ENCODE peak calls at places on chromosomes 3 and 15, in seven cellular contexts. F is brain microvascular endothelial cell, J is psoas muscle, A is Panc1, O is esophagus squamous epithelium, S is fibroblast of mammary gland, X is cardiac fibroblast. K is an unnamed sample.
A peak's percentile ranks its signal among the peaks of the same experiment; 100 is the strongest.

GRCh38 chr15:70036585-70037343 is 61.0 kb downstream of the TLE3 start:
- DNase-seq in J (no peak), A (no peak), S (no peak), O (no peak), X (no peak), F (no peak), K (peak; percentile 68)

GRCh38 chr15:27820232-27820631 is 278.9 kb downstream of the OCA2 start:
- DNase-seq in J (no peak), A (no peak), O (no peak), S (peak; percentile 37), F (peak; percentile 35), X (no peak), K (peak; percentile 31)

GRCh38 chr3:141366285-141367037 is 1.8 kb upstream of the ZBTB38 start:
- DNase-seq in S (peak; percentile 98), F (peak; percentile 92), A (no peak), X (peak; percentile 90), J (no peak), O (no peak), K (peak; percentile 83)

GRCh38 chr3:171049831-171050444 is 23.4 kb upstream of the SLC2A2 start:
- DNase-seq in S (peak; percentile 66), F (peak; percentile 56), O (no peak), A (no peak), J (no peak), X (peak; percentile 77), K (peak; percentile 53)

GRCh38 chr15:69104050-69104750 is 56.2 kb upstream of the GLCE start:
- DNase-seq in X (no peak), J (no peak), F (no peak), O (no peak), A (no peak), S (no peak), K (no peak)

GRCh38 chr15:53530762-53531161 is 228.7 kb downstream of the WDR72 start:
- DNase-seq in S (no peak), X (no peak), J (no peak), A (no peak), O (no peak), F (no peak), K (no peak)

GRCh38 chr3:63625161-63625560 is 27.3 kb upstream of the SNTN start:
- DNase-seq in O (no peak), J (no peak), F (peak; percentile 94), X (peak; percentile 76), S (peak; percentile 84), A (no peak), K (peak; percentile 89)

GRCh38 chr3:114741066-114741465 is 406.0 kb downstream of the ZBTB20 start:
- DNase-seq in A (no peak), O (no peak), J (no peak), X (no peak), S (peak; percentile 74), F (no peak), K (peak; percentile 16)

GRCh38 chr3:156659260-156659659 is 15.1 kb upstream of the TIPARP start:
- DNase-seq in X (no peak), O (no peak), F (no peak), J (no peak), S (no peak), A (no peak), K (no peak)

GRCh38 chr3:111947179-111947727 is 31.6 kb upstream of the ABHD10 start:
- DNase-seq in O (no peak), F (peak; percentile 50), X (peak; percentile 53), J (no peak), A (no peak), S (peak; percentile 61), K (no peak)

GRCh38 chr3:176872771-176873209 is 324.5 kb downstream of the TBL1XR1 start:
- DNase-seq in F (peak; percentile 42), A (peak; percentile 48), S (peak; percentile 59), J (no peak), X (peak; percentile 70), O (no peak), K (peak; percentile 71)

GRCh38 chr3:64023861-64024223 is 548 bp upstream of the PSMD6 start:
- DNase-seq in X (no peak), F (no peak), A (no peak), O (no peak), J (no peak), S (peak; percentile 50), K (no peak)

GRCh38 chr15:88769161-88769971 is 33.9 kb upstream of the ACAN start:
- DNase-seq in F (no peak), A (no peak), S (no peak), J (no peak), O (no peak), X (peak; percentile 12), K (peak; percentile 15)

GRCh38 chr3:15377961-15378791 is 45.8 kb upstream of the SH3BP5 start:
- DNase-seq in S (peak; percentile 95), X (peak; percentile 98), J (peak; percentile 96), O (peak; percentile 88), A (peak; percentile 75), F (peak; percentile 97), K (peak; percentile 93)

GRCh38 chr3:40616420-40616819 is 91.7 kb downstream of the ZNF621 start:
- DNase-seq in F (no peak), S (no peak), A (no peak), O (no peak), X (no peak), J (no peak), K (no peak)

GRCh38 chr15:57505949-57506391 is 85.7 kb upstream of the MYZAP start:
- DNase-seq in J (no peak), F (peak; percentile 77), A (no peak), X (peak; percentile 90), S (no peak), O (no peak), K (peak; percentile 98)

GRCh38 chr3:131142580-131142979 is 115.9 kb downstream of the NEK11 start:
- DNase-seq in X (peak; percentile 29), J (no peak), F (no peak), S (peak; percentile 6), O (no peak), A (no peak), K (no peak)

GRCh38 chr3:37163262-37164020 is 10.9 kb downstream of the LRRFIP2 start:
- DNase-seq in X (peak; percentile 50), J (no peak), O (no peak), F (peak; percentile 65), A (no peak), S (peak; percentile 94), K (peak; percentile 59)

GRCh38 chr3:190533511-190534282 is 19.8 kb downstream of the IL1RAP start:
- DNase-seq in O (no peak), X (peak; percentile 96), S (peak; percentile 96), A (no peak), F (peak; percentile 83), J (peak; percentile 63), K (peak; percentile 96)

GRCh38 chr15:63234479-63234878 is 42.9 kb upstream of the APH1B start:
- DNase-seq in J (peak; percentile 61), A (no peak), F (peak; percentile 80), O (no peak), X (peak; percentile 87), S (peak; percentile 79), K (no peak)

GRCh38 chr3:172174396-172175253 is 135.2 kb downstream of the FNDC3B start:
- DNase-seq in X (no peak), J (no peak), S (no peak), A (no peak), F (no peak), O (no peak), K (no peak)

GRCh38 chr3:116083686-116084085 is 361.6 kb downstream of the LSAMP start:
- DNase-seq in S (no peak), O (no peak), X (no peak), A (no peak), J (no peak), F (peak; percentile 27), K (peak; percentile 54)

GRCh38 chr15:60351066-60351465 is 46.7 kb downstream of the ANXA2 start:
- DNase-seq in O (no peak), S (peak; percentile 56), J (no peak), X (no peak), A (no peak), F (no peak), K (peak; percentile 13)

GRCh38 chr3:107345968-107346367 is 31.3 kb upstream of the CCDC54 start:
- DNase-seq in J (no peak), O (no peak), X (no peak), A (no peak), F (no peak), S (no peak), K (no peak)

GRCh38 chr3:117480981-117481380 is 771.4 kb downstream of the TUSC7 start:
- DNase-seq in X (no peak), A (no peak), O (no peak), S (no peak), J (no peak), F (no peak), K (no peak)

GRCh38 chr3:194382892-194383223 is 13.3 kb upstream of the LRRC15 start:
- DNase-seq in X (no peak), A (no peak), F (no peak), S (no peak), J (no peak), O (no peak), K (no peak)

GRCh38 chr3:66938338-66938963 is 59.7 kb upstream of the KBTBD8 start:
- DNase-seq in O (no peak), X (peak; percentile 77), F (peak; percentile 67), S (peak; percentile 62), J (no peak), A (peak; percentile 35), K (peak; percentile 72)
- TF ChIP-seq CTCF in O (peak; percentile 66), X (peak; percentile 81), F (peak; percentile 86), S (peak; percentile 81), J (peak; percentile 67), A (peak; percentile 81), K (peak; percentile 88)

GRCh38 chr3:123583563-123583962 is 1.3 kb downstream of the HACD2 start:
- DNase-seq in J (no peak), A (no peak), X (no peak), S (no peak), O (no peak), F (no peak), K (no peak)
- H3K4me3 ChIP-seq in J (peak overlapping the region; percentile 92), A (peak overlapping the region; percentile 98), X (peak overlapping the region; percentile 61), S (peak overlapping the region; percentile 96), O (peak overlapping the region; percentile 92), F (peak overlapping the region; percentile 85), K (peak overlapping the region; percentile 96)

GRCh38 chr3:178948546-178948945 is 123.1 kb downstream of the ZMAT3 start:
- DNase-seq in F (no peak), J (no peak), O (no peak), S (no peak), X (no peak), A (no peak), K (peak; percentile 65)

GRCh38 chr3:178949896-178950295 is 121.7 kb downstream of the ZMAT3 start:
- DNase-seq in A (no peak), X (no peak), J (no peak), F (no peak), O (no peak), S (no peak), K (no peak)

GRCh38 chr3:178950676-178951075 is 120.9 kb downstream of the ZMAT3 start:
- DNase-seq in J (no peak), F (peak; percentile 23), A (no peak), O (no peak), S (no peak), X (no peak), K (peak; percentile 87)

DNA sequence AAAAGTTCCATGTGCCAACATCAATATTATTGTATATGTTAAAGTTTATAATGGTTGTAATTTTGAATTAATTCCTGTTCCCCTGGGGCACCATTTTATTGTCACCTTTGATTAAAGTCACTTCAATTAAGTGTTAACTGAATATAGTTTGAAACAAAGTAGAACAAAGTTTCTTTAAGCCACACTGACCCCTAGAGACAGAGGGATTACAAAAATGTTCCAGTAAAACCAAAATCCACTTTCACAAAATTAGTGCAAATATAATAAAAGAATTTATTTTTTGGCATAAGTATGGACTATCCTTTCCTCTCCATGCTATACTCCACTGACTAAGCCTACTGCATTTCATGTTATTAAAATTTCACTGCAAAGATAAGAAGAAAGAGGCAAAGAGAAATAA is 123.9 kb downstream of the ZMAT3 start:
- DNase-seq in O (no peak), S (no peak), X (no peak), F (no peak), A (no peak), J (no peak), K (no peak)
- TF ChIP-seq CTCF in O (no peak), S (no peak), X (no peak), F (no peak), A (peak; percentile 11), J (no peak), K (no peak)

GRCh38 chr15:24848050-24848449 is 106.7 kb upstream of the SNRPN start:
- DNase-seq in A (no peak), O (no peak), J (peak; percentile 60), S (peak; percentile 23), X (peak; percentile 34), F (peak; percentile 12), K (peak; percentile 58)
- H3K4me3 ChIP-seq in A (no peak overlapping the region), O (no peak overlapping the region), J (peak overlapping the region; percentile 51), S (peak overlapping the region; percentile 26), X (peak overlapping the region; percentile 19), F (peak overlapping the region; percentile 30), K (peak overlapping the region; percentile 60)